ENCODE peak calls at places on chromosomes 3 and 15, in four cellular contexts. One of them, this sample, is unnamed.

GRCh38 chr3:180871901-180872300 is 40.6 kb upstream of the FXR1 start:
- DNase-seq in caudate nucleus: no peak
- DNase-seq in stimulated activated CD8-positive, alpha-beta memory T cell treated with anti-CD3 and anti-CD28 coated beads, Interleukin-15, amount 100 ng/mL, for 1 hour: no peak
- DNase-seq in mesenchymal stem cell: no peak
- DNase-seq in this sample: no peak

GRCh38 chr3:14608298-14608697 is 43.3 kb upstream of the CCDC174 start:
- DNase-seq in mesenchymal stem cell: no peak
- DNase-seq in caudate nucleus: no peak
- DNase-seq in stimulated activated CD8-positive, alpha-beta memory T cell treated with anti-CD3 and anti-CD28 coated beads, Interleukin-15, amount 100 ng/mL, for 1 hour: no peak
- DNase-seq in this sample: no peak

GRCh38 chr3:64677961-64678716 is 9.7 kb downstream of the ADAMTS9 start:
- DNase-seq in mesenchymal stem cell: no peak
- DNase-seq in caudate nucleus: no peak
- DNase-seq in stimulated activated CD8-positive, alpha-beta memory T cell treated with anti-CD3 and anti-CD28 coated beads, Interleukin-15, amount 100 ng/mL, for 1 hour: no peak
- DNase-seq in this sample: no peak

GRCh38 chr3:172034786-172035685 is 4.3 kb upstream of the FNDC3B start:
- DNase-seq in stimulated activated CD8-positive, alpha-beta memory T cell treated with anti-CD3 and anti-CD28 coated beads, Interleukin-15, amount 100 ng/mL, for 1 hour: no peak
- DNase-seq in mesenchymal stem cell: peak
- DNase-seq in caudate nucleus: no peak
- DNase-seq in this sample: no peak

GRCh38 chr3:134601539-134602439 is 49.0 kb downstream of the KY start:
- DNase-seq in stimulated activated CD8-positive, alpha-beta memory T cell treated with anti-CD3 and anti-CD28 coated beads, Interleukin-15, amount 100 ng/mL, for 1 hour: no peak
- DNase-seq in mesenchymal stem cell: peak
- DNase-seq in caudate nucleus: peak
- DNase-seq in this sample: peak

GRCh38 chr3:169120928-169121327 is 542.6 kb downstream of the MECOM start:
- DNase-seq in mesenchymal stem cell: no peak
- DNase-seq in stimulated activated CD8-positive, alpha-beta memory T cell treated with anti-CD3 and anti-CD28 coated beads, Interleukin-15, amount 100 ng/mL, for 1 hour: no peak
- DNase-seq in caudate nucleus: no peak
- DNase-seq in this sample: no peak

GRCh38 chr3:149343951-149344350 is 10.5 kb upstream of the TM4SF18 start:
- DNase-seq in caudate nucleus: no peak
- DNase-seq in stimulated activated CD8-positive, alpha-beta memory T cell treated with anti-CD3 and anti-CD28 coated beads, Interleukin-15, amount 100 ng/mL, for 1 hour: no peak
- DNase-seq in mesenchymal stem cell: no peak
- DNase-seq in this sample: no peak

GRCh38 chr15:88894348-88894818 is 961 bp downstream of the HAPLN3 start:
- DNase-seq in stimulated activated CD8-positive, alpha-beta memory T cell treated with anti-CD3 and anti-CD28 coated beads, Interleukin-15, amount 100 ng/mL, for 1 hour: peak
- DNase-seq in caudate nucleus: no peak
- DNase-seq in mesenchymal stem cell: peak
- DNase-seq in this sample: peak

GRCh38 chr15:31852933-31853332 is 177.4 kb upstream of the CHRNA7 start:
- DNase-seq in stimulated activated CD8-positive, alpha-beta memory T cell treated with anti-CD3 and anti-CD28 coated beads, Interleukin-15, amount 100 ng/mL, for 1 hour: no peak
- DNase-seq in mesenchymal stem cell: no peak
- DNase-seq in caudate nucleus: no peak
- DNase-seq in this sample: no peak

GRCh38 chr3:126447456-126448106 is 28.1 kb downstream of the ZXDC start:
- DNase-seq in stimulated activated CD8-positive, alpha-beta memory T cell treated with anti-CD3 and anti-CD28 coated beads, Interleukin-15, amount 100 ng/mL, for 1 hour: no peak
- DNase-seq in mesenchymal stem cell: no peak
- DNase-seq in caudate nucleus: no peak
- DNase-seq in this sample: no peak

GRCh38 chr3:56980798-56981390 is 79.6 kb upstream of the SPATA12 start:
- DNase-seq in caudate nucleus: no peak
- DNase-seq in stimulated activated CD8-positive, alpha-beta memory T cell treated with anti-CD3 and anti-CD28 coated beads, Interleukin-15, amount 100 ng/mL, for 1 hour: peak
- DNase-seq in mesenchymal stem cell: peak
- DNase-seq in this sample: no peak

GRCh38 chr3:25679642-25680302 is 15.1 kb upstream of the TOP2B start:
- DNase-seq in stimulated activated CD8-positive, alpha-beta memory T cell treated with anti-CD3 and anti-CD28 coated beads, Interleukin-15, amount 100 ng/mL, for 1 hour: no peak
- DNase-seq in mesenchymal stem cell: no peak
- DNase-seq in caudate nucleus: no peak
- DNase-seq in this sample: no peak

GRCh38 chr15:60358935-60359672 is 38.7 kb downstream of the ANXA2 start:
- DNase-seq in caudate nucleus: no peak
- DNase-seq in mesenchymal stem cell: peak
- DNase-seq in stimulated activated CD8-positive, alpha-beta memory T cell treated with anti-CD3 and anti-CD28 coated beads, Interleukin-15, amount 100 ng/mL, for 1 hour: no peak
- DNase-seq in this sample: no peak

GRCh38 chr3:52293491-52294319 is 6.1 kb downstream of the GLYCTK start:
- DNase-seq in mesenchymal stem cell: no peak
- DNase-seq in caudate nucleus: no peak
- DNase-seq in stimulated activated CD8-positive, alpha-beta memory T cell treated with anti-CD3 and anti-CD28 coated beads, Interleukin-15, amount 100 ng/mL, for 1 hour: no peak
- DNase-seq in this sample: no peak

GRCh38 chr3:49869525-49870126 is at the start of gene CAMKV:
- DNase-seq in caudate nucleus: peak
- DNase-seq in mesenchymal stem cell: no peak
- DNase-seq in stimulated activated CD8-positive, alpha-beta memory T cell treated with anti-CD3 and anti-CD28 coated beads, Interleukin-15, amount 100 ng/mL, for 1 hour: no peak
- DNase-seq in this sample: no peak

GRCh38 chr15:75233504-75234190 is 24.5 kb upstream of the GOLGA6C start:
- DNase-seq in stimulated activated CD8-positive, alpha-beta memory T cell treated with anti-CD3 and anti-CD28 coated beads, Interleukin-15, amount 100 ng/mL, for 1 hour: no peak
- DNase-seq in mesenchymal stem cell: no peak
- DNase-seq in caudate nucleus: no peak
- DNase-seq in this sample: peak

GRCh38 chr3:49724586-49724985 is 835 bp upstream of the GMPPB start:
- DNase-seq in caudate nucleus: no peak
- DNase-seq in stimulated activated CD8-positive, alpha-beta memory T cell treated with anti-CD3 and anti-CD28 coated beads, Interleukin-15, amount 100 ng/mL, for 1 hour: no peak
- DNase-seq in mesenchymal stem cell: no peak
- DNase-seq in this sample: peak

GRCh38 chr15:89494941-89495637 is 1.3 kb downstream of the RHCG start:
- DNase-seq in stimulated activated CD8-positive, alpha-beta memory T cell treated with anti-CD3 and anti-CD28 coated beads, Interleukin-15, amount 100 ng/mL, for 1 hour: no peak
- DNase-seq in caudate nucleus: no peak
- DNase-seq in mesenchymal stem cell: no peak
- DNase-seq in this sample: peak

GRCh38 chr3:15731024-15731423 is 66.8 kb downstream of the ANKRD28 start:
- DNase-seq in stimulated activated CD8-positive, alpha-beta memory T cell treated with anti-CD3 and anti-CD28 coated beads, Interleukin-15, amount 100 ng/mL, for 1 hour: no peak
- DNase-seq in mesenchymal stem cell: no peak
- DNase-seq in caudate nucleus: no peak
- DNase-seq in this sample: no peak

GRCh38 chr3:167863811-167864558 is 128.5 kb downstream of the SERPINI1 start:
- DNase-seq in stimulated activated CD8-positive, alpha-beta memory T cell treated with anti-CD3 and anti-CD28 coated beads, Interleukin-15, amount 100 ng/mL, for 1 hour: no peak
- DNase-seq in mesenchymal stem cell: no peak
- DNase-seq in caudate nucleus: no peak
- DNase-seq in this sample: peak

GRCh38 chr3:50154840-50155490 is at the start of gene SEMA3F:
- DNase-seq in stimulated activated CD8-positive, alpha-beta memory T cell treated with anti-CD3 and anti-CD28 coated beads, Interleukin-15, amount 100 ng/mL, for 1 hour: peak
- DNase-seq in mesenchymal stem cell: peak
- DNase-seq in caudate nucleus: no peak
- DNase-seq in this sample: peak

GRCh38 chr15:79682285-79682684 is 214.5 kb downstream of the MTHFS start:
- DNase-seq in caudate nucleus: no peak
- DNase-seq in stimulated activated CD8-positive, alpha-beta memory T cell treated with anti-CD3 and anti-CD28 coated beads, Interleukin-15, amount 100 ng/mL, for 1 hour: no peak
- DNase-seq in mesenchymal stem cell: peak
- DNase-seq in this sample: peak

GRCh38 chr3:21621396-21621695 is 129.7 kb downstream of the ZNF385D start:
- DNase-seq in caudate nucleus: no peak
- DNase-seq in stimulated activated CD8-positive, alpha-beta memory T cell treated with anti-CD3 and anti-CD28 coated beads, Interleukin-15, amount 100 ng/mL, for 1 hour: no peak
- DNase-seq in mesenchymal stem cell: peak
- DNase-seq in this sample: no peak

GRCh38 chr15:60865507-60865906 is 363.6 kb downstream of the RORA start:
- DNase-seq in mesenchymal stem cell: peak
- DNase-seq in caudate nucleus: no peak
- DNase-seq in stimulated activated CD8-positive, alpha-beta memory T cell treated with anti-CD3 and anti-CD28 coated beads, Interleukin-15, amount 100 ng/mL, for 1 hour: no peak
- DNase-seq in this sample: no peak

GRCh38 chr3:185824051-185824466 is 783 bp downstream of the IGF2BP2 start:
- DNase-seq in stimulated activated CD8-positive, alpha-beta memory T cell treated with anti-CD3 and anti-CD28 coated beads, Interleukin-15, amount 100 ng/mL, for 1 hour: no peak
- DNase-seq in mesenchymal stem cell: peak
- DNase-seq in caudate nucleus: no peak
- DNase-seq in this sample: peak

GRCh38 chr3:126345641-126346460 is 11.4 kb downstream of the KLF15 start:
- DNase-seq in mesenchymal stem cell: no peak
- DNase-seq in caudate nucleus: no peak
- DNase-seq in stimulated activated CD8-positive, alpha-beta memory T cell treated with anti-CD3 and anti-CD28 coated beads, Interleukin-15, amount 100 ng/mL, for 1 hour: no peak
- DNase-seq in this sample: peak

GRCh38 chr3:135135445-135135844 is 340.4 kb downstream of the EPHB1 start:
- DNase-seq in stimulated activated CD8-positive, alpha-beta memory T cell treated with anti-CD3 and anti-CD28 coated beads, Interleukin-15, amount 100 ng/mL, for 1 hour: no peak
- DNase-seq in mesenchymal stem cell: no peak
- DNase-seq in caudate nucleus: no peak
- DNase-seq in this sample: no peak

GRCh38 chr3:111616417-111617105 is 21.4 kb upstream of the ZBED2 start:
- DNase-seq in caudate nucleus: no peak
- DNase-seq in mesenchymal stem cell: no peak
- DNase-seq in stimulated activated CD8-positive, alpha-beta memory T cell treated with anti-CD3 and anti-CD28 coated beads, Interleukin-15, amount 100 ng/mL, for 1 hour: no peak
- DNase-seq in this sample: no peak

GRCh38 chr15:95845862-95846515 is 484.5 kb upstream of the NR2F2 start:
- DNase-seq in caudate nucleus: no peak
- DNase-seq in stimulated activated CD8-positive, alpha-beta memory T cell treated with anti-CD3 and anti-CD28 coated beads, Interleukin-15, amount 100 ng/mL, for 1 hour: no peak
- DNase-seq in mesenchymal stem cell: peak
- DNase-seq in this sample: peak

GRCh38 chr15:84904409-84904808 is 19.9 kb downstream of the SLC28A1 start:
- DNase-seq in stimulated activated CD8-positive, alpha-beta memory T cell treated with anti-CD3 and anti-CD28 coated beads, Interleukin-15, amount 100 ng/mL, for 1 hour: no peak
- DNase-seq in caudate nucleus: no peak
- DNase-seq in mesenchymal stem cell: no peak
- DNase-seq in this sample: no peak

GRCh38 chr3:109098245-109098644 is 19.7 kb downstream of the MORC1 start:
- DNase-seq in mesenchymal stem cell: no peak
- DNase-seq in stimulated activated CD8-positive, alpha-beta memory T cell treated with anti-CD3 and anti-CD28 coated beads, Interleukin-15, amount 100 ng/mL, for 1 hour: no peak
- DNase-seq in caudate nucleus: no peak
- DNase-seq in this sample: no peak

GRCh38 chr15:52060511-52060910 is 41.5 kb downstream of the MAPK6 start:
- DNase-seq in caudate nucleus: no peak
- DNase-seq in stimulated activated CD8-positive, alpha-beta memory T cell treated with anti-CD3 and anti-CD28 coated beads, Interleukin-15, amount 100 ng/mL, for 1 hour: no peak
- DNase-seq in mesenchymal stem cell: peak
- DNase-seq in this sample: no peak

GRCh38 chr15:60383008-60383694 is 14.6 kb downstream of the ANXA2 start:
- DNase-seq in stimulated activated CD8-positive, alpha-beta memory T cell treated with anti-CD3 and anti-CD28 coated beads, Interleukin-15, amount 100 ng/mL, for 1 hour: no peak
- DNase-seq in caudate nucleus: no peak
- DNase-seq in mesenchymal stem cell: no peak
- DNase-seq in this sample: no peak